ENCODE peak calls at places on chromosomes 11 and 22, in eight cellular contexts. One of them, this sample, is unnamed.

GRCh38 chr22:27192135-27192900 is 534.9 kb downstream of the MIAT start:
- DNase-seq in mesendoderm: no peak
- DNase-seq in psoas muscle: peak; percentile 21
- DNase-seq in WERI-Rb-1: peak; percentile 59
- DNase-seq in endodermal cell: no peak
- DNase-seq in brain microvascular endothelial cell: no peak
- DNase-seq in CD8-positive, alpha-beta memory T cell: no peak
- DNase-seq in lower lobe of right lung: no peak
- DNase-seq in this sample: no peak

GRCh38 chr11:112961751-112962747 is 829 bp downstream of the NCAM1 start:
- DNase-seq in endodermal cell: peak; percentile 66
- DNase-seq in mesendoderm: peak; percentile 30
- DNase-seq in brain microvascular endothelial cell: no peak
- DNase-seq in psoas muscle: peak; percentile 21
- DNase-seq in lower lobe of right lung: peak; percentile 45
- DNase-seq in WERI-Rb-1: peak; percentile 64
- DNase-seq in CD8-positive, alpha-beta memory T cell: no peak
- DNase-seq in this sample: peak; percentile 41

GRCh38 chr11:61908730-61909622 is 8.4 kb downstream of the RAB3IL1 start:
- DNase-seq in lower lobe of right lung: peak; percentile 32
- DNase-seq in psoas muscle: peak; percentile 63
- DNase-seq in CD8-positive, alpha-beta memory T cell: no peak
- DNase-seq in mesendoderm: no peak
- DNase-seq in WERI-Rb-1: no peak
- DNase-seq in endodermal cell: no peak
- DNase-seq in brain microvascular endothelial cell: no peak
- DNase-seq in this sample: no peak

GRCh38 chr11:10659339-10660216 is 34.0 kb downstream of the IRAG1 start:
- DNase-seq in psoas muscle: peak; percentile 50
- DNase-seq in WERI-Rb-1: no peak
- DNase-seq in brain microvascular endothelial cell: peak; percentile 86
- DNase-seq in mesendoderm: peak; percentile 57
- DNase-seq in lower lobe of right lung: no peak
- DNase-seq in endodermal cell: no peak
- DNase-seq in CD8-positive, alpha-beta memory T cell: no peak
- DNase-seq in this sample: peak; percentile 85

GRCh38 chr22:31084811-31085492 is 3.8 kb downstream of the SMTN start:
- DNase-seq in endodermal cell: peak; percentile 93
- DNase-seq in brain microvascular endothelial cell: peak; percentile 66
- DNase-seq in lower lobe of right lung: peak; percentile 95
- DNase-seq in psoas muscle: peak; percentile 91
- DNase-seq in CD8-positive, alpha-beta memory T cell: peak; percentile 84
- DNase-seq in WERI-Rb-1: peak; percentile 82
- DNase-seq in mesendoderm: peak; percentile 93
- DNase-seq in this sample: peak; percentile 57

GRCh38 chr22:11628651-11629511 is 3899.1 kb upstream of the OR11H1 start:
- DNase-seq in endodermal cell: no peak
- DNase-seq in lower lobe of right lung: no peak
- DNase-seq in brain microvascular endothelial cell: no peak
- DNase-seq in CD8-positive, alpha-beta memory T cell: no peak
- DNase-seq in psoas muscle: no peak
- DNase-seq in WERI-Rb-1: no peak
- DNase-seq in mesendoderm: no peak
- DNase-seq in this sample: no peak

GRCh38 chr22:42322562-42322926 is 52.1 kb upstream of the TCF20 start:
- DNase-seq in CD8-positive, alpha-beta memory T cell: no peak
- DNase-seq in lower lobe of right lung: no peak
- DNase-seq in brain microvascular endothelial cell: no peak
- DNase-seq in mesendoderm: no peak
- DNase-seq in endodermal cell: no peak
- DNase-seq in psoas muscle: no peak
- DNase-seq in WERI-Rb-1: no peak
- DNase-seq in this sample: no peak

GRCh38 chr11:61532136-61533038 is 23.8 kb downstream of the LRRC10B start:
- DNase-seq in lower lobe of right lung: no peak
- DNase-seq in mesendoderm: peak; percentile 82
- DNase-seq in endodermal cell: peak; percentile 92
- DNase-seq in WERI-Rb-1: peak; percentile 82
- DNase-seq in CD8-positive, alpha-beta memory T cell: peak; percentile 13
- DNase-seq in psoas muscle: no peak
- DNase-seq in brain microvascular endothelial cell: no peak
- DNase-seq in this sample: peak; percentile 36

GRCh38 chr11:69382131-69383128 is 88.5 kb downstream of the MYEOV start:
- DNase-seq in endodermal cell: peak; percentile 48
- DNase-seq in lower lobe of right lung: peak; percentile 52
- DNase-seq in brain microvascular endothelial cell: no peak
- DNase-seq in CD8-positive, alpha-beta memory T cell: no peak
- DNase-seq in psoas muscle: peak; percentile 55
- DNase-seq in mesendoderm: peak; percentile 48
- DNase-seq in WERI-Rb-1: peak; percentile 3
- DNase-seq in this sample: peak; percentile 100

GRCh38 chr11:108693852-108694251 is 29.0 kb downstream of the DDX10 start:
- DNase-seq in psoas muscle: no peak
- DNase-seq in CD8-positive, alpha-beta memory T cell: no peak
- DNase-seq in WERI-Rb-1: no peak
- DNase-seq in mesendoderm: no peak
- DNase-seq in endodermal cell: no peak
- DNase-seq in lower lobe of right lung: no peak
- DNase-seq in brain microvascular endothelial cell: peak; percentile 77
- DNase-seq in this sample: no peak

GRCh38 chr11:118147502-118147901 is 5.1 kb downstream of the SCN4B start:
- DNase-seq in lower lobe of right lung: no peak
- DNase-seq in CD8-positive, alpha-beta memory T cell: no peak
- DNase-seq in endodermal cell: no peak
- DNase-seq in psoas muscle: no peak
- DNase-seq in mesendoderm: peak; percentile 82
- DNase-seq in brain microvascular endothelial cell: no peak
- DNase-seq in WERI-Rb-1: no peak
- DNase-seq in this sample: no peak

GRCh38 chr11:6630632-6631291 is 11.5 kb upstream of the TPP1 start:
- DNase-seq in WERI-Rb-1: no peak
- DNase-seq in mesendoderm: no peak
- DNase-seq in CD8-positive, alpha-beta memory T cell: no peak
- DNase-seq in psoas muscle: no peak
- DNase-seq in lower lobe of right lung: no peak
- DNase-seq in brain microvascular endothelial cell: no peak
- DNase-seq in endodermal cell: no peak
- DNase-seq in this sample: no peak

GRCh38 chr22:23548501-23549197 is 31.4 kb downstream of the IGLL1 start:
- DNase-seq in endodermal cell: peak; percentile 33
- DNase-seq in mesendoderm: peak; percentile 88
- DNase-seq in brain microvascular endothelial cell: no peak
- DNase-seq in lower lobe of right lung: no peak
- DNase-seq in WERI-Rb-1: no peak
- DNase-seq in psoas muscle: no peak
- DNase-seq in CD8-positive, alpha-beta memory T cell: no peak
- DNase-seq in this sample: no peak

GRCh38 chr11:33454264-33454663 is 197.1 kb downstream of the HIPK3 start:
- DNase-seq in endodermal cell: no peak
- DNase-seq in lower lobe of right lung: no peak
- DNase-seq in mesendoderm: no peak
- DNase-seq in CD8-positive, alpha-beta memory T cell: no peak
- DNase-seq in WERI-Rb-1: peak; percentile 38
- DNase-seq in brain microvascular endothelial cell: no peak
- DNase-seq in psoas muscle: no peak
- DNase-seq in this sample: no peak

GRCh38 chr22:43274595-43275240 is 68.5 kb downstream of the SCUBE1 start:
- DNase-seq in psoas muscle: no peak
- DNase-seq in WERI-Rb-1: no peak
- DNase-seq in endodermal cell: no peak
- DNase-seq in CD8-positive, alpha-beta memory T cell: no peak
- DNase-seq in lower lobe of right lung: no peak
- DNase-seq in mesendoderm: no peak
- DNase-seq in brain microvascular endothelial cell: no peak
- DNase-seq in this sample: no peak

GRCh38 chr11:58674609-58675008 is 52.1 kb downstream of the CNTF start:
- DNase-seq in WERI-Rb-1: no peak
- DNase-seq in CD8-positive, alpha-beta memory T cell: no peak
- DNase-seq in brain microvascular endothelial cell: no peak
- DNase-seq in mesendoderm: no peak
- DNase-seq in endodermal cell: no peak
- DNase-seq in psoas muscle: no peak
- DNase-seq in lower lobe of right lung: no peak
- DNase-seq in this sample: no peak

GRCh38 chr11:134017773-134018430 is 51.0 kb upstream of the JAM3 start:
- DNase-seq in mesendoderm: no peak
- DNase-seq in brain microvascular endothelial cell: no peak
- DNase-seq in CD8-positive, alpha-beta memory T cell: no peak
- DNase-seq in psoas muscle: no peak
- DNase-seq in WERI-Rb-1: no peak
- DNase-seq in endodermal cell: no peak
- DNase-seq in lower lobe of right lung: no peak
- DNase-seq in this sample: no peak

GRCh38 chr22:47155912-47156311 is 393.5 kb downstream of the TBC1D22A start:
- DNase-seq in brain microvascular endothelial cell: no peak
- DNase-seq in WERI-Rb-1: no peak
- DNase-seq in lower lobe of right lung: no peak
- DNase-seq in endodermal cell: no peak
- DNase-seq in CD8-positive, alpha-beta memory T cell: no peak
- DNase-seq in psoas muscle: no peak
- DNase-seq in mesendoderm: no peak
- DNase-seq in this sample: no peak

GRCh38 chr11:114058871-114059277 is 637 bp upstream of the ZBTB16 start:
- DNase-seq in CD8-positive, alpha-beta memory T cell: no peak
- DNase-seq in brain microvascular endothelial cell: no peak
- DNase-seq in mesendoderm: no peak
- DNase-seq in psoas muscle: no peak
- DNase-seq in endodermal cell: peak; percentile 60
- DNase-seq in WERI-Rb-1: no peak
- DNase-seq in lower lobe of right lung: peak; percentile 67
- DNase-seq in this sample: no peak

GRCh38 chr22:42172385-42173172 is 42.0 kb upstream of the CYP2D6 start:
- DNase-seq in brain microvascular endothelial cell: no peak
- DNase-seq in CD8-positive, alpha-beta memory T cell: no peak
- DNase-seq in mesendoderm: peak; percentile 61
- DNase-seq in lower lobe of right lung: no peak
- DNase-seq in WERI-Rb-1: no peak
- DNase-seq in endodermal cell: peak; percentile 63
- DNase-seq in psoas muscle: no peak
- DNase-seq in this sample: no peak

GRCh38 chr22:22745225-22746060 is 101.0 kb downstream of the GGTLC2 start:
- DNase-seq in psoas muscle: no peak
- DNase-seq in CD8-positive, alpha-beta memory T cell: peak; percentile 39
- DNase-seq in endodermal cell: peak; percentile 87
- DNase-seq in WERI-Rb-1: peak; percentile 74
- DNase-seq in lower lobe of right lung: no peak
- DNase-seq in brain microvascular endothelial cell: peak; percentile 12
- DNase-seq in mesendoderm: peak; percentile 41
- DNase-seq in this sample: no peak

GRCh38 chr11:116773203-116774112 is 671 bp upstream of the BUD13 start:
- DNase-seq in lower lobe of right lung: no peak
- DNase-seq in WERI-Rb-1: no peak
- DNase-seq in mesendoderm: no peak
- DNase-seq in endodermal cell: no peak
- DNase-seq in CD8-positive, alpha-beta memory T cell: no peak
- DNase-seq in brain microvascular endothelial cell: peak; percentile 48
- DNase-seq in psoas muscle: no peak
- DNase-seq in this sample: peak; percentile 42

GRCh38 chr11:114571712-114572111 is 12.0 kb upstream of the NXPE1 start:
- DNase-seq in psoas muscle: no peak
- DNase-seq in WERI-Rb-1: no peak
- DNase-seq in CD8-positive, alpha-beta memory T cell: no peak
- DNase-seq in brain microvascular endothelial cell: no peak
- DNase-seq in mesendoderm: peak; percentile 24
- DNase-seq in endodermal cell: peak; percentile 56
- DNase-seq in lower lobe of right lung: no peak
- DNase-seq in this sample: no peak

GRCh38 chr11:117010808-117011540 is 87.3 kb downstream of the SIK3 start:
- DNase-seq in brain microvascular endothelial cell: peak; percentile 81
- DNase-seq in CD8-positive, alpha-beta memory T cell: no peak
- DNase-seq in mesendoderm: no peak
- DNase-seq in WERI-Rb-1: no peak
- DNase-seq in lower lobe of right lung: no peak
- DNase-seq in psoas muscle: no peak
- DNase-seq in endodermal cell: peak; percentile 53
- DNase-seq in this sample: peak; percentile 81

GRCh38 chr11:20089796-20090653 is 70.2 kb downstream of the DBX1 start:
- DNase-seq in psoas muscle: no peak
- DNase-seq in brain microvascular endothelial cell: peak; percentile 36
- DNase-seq in lower lobe of right lung: no peak
- DNase-seq in WERI-Rb-1: peak; percentile 46
- DNase-seq in CD8-positive, alpha-beta memory T cell: no peak
- DNase-seq in mesendoderm: no peak
- DNase-seq in endodermal cell: peak; percentile 30
- DNase-seq in this sample: no peak

GRCh38 chr11:100776212-100776896 is 89.3 kb downstream of the ARHGAP42 start:
- DNase-seq in brain microvascular endothelial cell: peak; percentile 81
- DNase-seq in WERI-Rb-1: no peak
- DNase-seq in mesendoderm: no peak
- DNase-seq in endodermal cell: no peak
- DNase-seq in psoas muscle: no peak
- DNase-seq in lower lobe of right lung: no peak
- DNase-seq in CD8-positive, alpha-beta memory T cell: no peak
- DNase-seq in this sample: no peak
- H3K4me3 ChIP-seq in brain microvascular endothelial cell: no peak overlapping the region
- H3K4me3 ChIP-seq in WERI-Rb-1: no peak overlapping the region
- H3K4me3 ChIP-seq in mesendoderm: no peak overlapping the region
- H3K4me3 ChIP-seq in endodermal cell: no peak overlapping the region
- H3K4me3 ChIP-seq in psoas muscle: no peak overlapping the region
- H3K4me3 ChIP-seq in lower lobe of right lung: no peak overlapping the region
- H3K4me3 ChIP-seq in CD8-positive, alpha-beta memory T cell: no peak overlapping the region
- H3K4me3 ChIP-seq in this sample: no peak overlapping the region

GRCh38 chr22:46081036-46081830 is 69.1 kb upstream of the PPARA start:
- DNase-seq in CD8-positive, alpha-beta memory T cell: no peak
- DNase-seq in lower lobe of right lung: peak; percentile 45
- DNase-seq in WERI-Rb-1: no peak
- DNase-seq in mesendoderm: no peak
- DNase-seq in brain microvascular endothelial cell: no peak
- DNase-seq in endodermal cell: no peak
- DNase-seq in psoas muscle: peak; percentile 32
- DNase-seq in this sample: peak; percentile 77
- H3K27ac ChIP-seq in CD8-positive, alpha-beta memory T cell: no peak overlapping the region
- H3K27ac ChIP-seq in lower lobe of right lung: peak overlapping the region; percentile 98
- H3K27ac ChIP-seq in WERI-Rb-1: no peak overlapping the region
- H3K27ac ChIP-seq in mesendoderm: no peak overlapping the region
- H3K27ac ChIP-seq in brain microvascular endothelial cell: peak overlapping the region; percentile 30
- H3K27ac ChIP-seq in endodermal cell: no peak overlapping the region
- H3K27ac ChIP-seq in psoas muscle: peak overlapping the region; percentile 98
- H3K27ac ChIP-seq in this sample: peak overlapping the region; percentile 92

GRCh38 chr22:16603448-16603768 is 10.8 kb upstream of the CCT8L2 start:
- DNase-seq in CD8-positive, alpha-beta memory T cell: no peak
- DNase-seq in brain microvascular endothelial cell: no peak
- DNase-seq in psoas muscle: no peak
- DNase-seq in mesendoderm: no peak
- DNase-seq in endodermal cell: no peak
- DNase-seq in lower lobe of right lung: no peak
- DNase-seq in WERI-Rb-1: no peak
- DNase-seq in this sample: no peak
- H3K4me3 ChIP-seq in CD8-positive, alpha-beta memory T cell: no peak overlapping the region
- H3K4me3 ChIP-seq in brain microvascular endothelial cell: no peak overlapping the region
- H3K4me3 ChIP-seq in psoas muscle: peak overlapping the region; percentile 65
- H3K4me3 ChIP-seq in mesendoderm: no peak overlapping the region
- H3K4me3 ChIP-seq in endodermal cell: no peak overlapping the region
- H3K4me3 ChIP-seq in lower lobe of right lung: peak overlapping the region; percentile 44
- H3K4me3 ChIP-seq in WERI-Rb-1: no peak overlapping the region
- H3K4me3 ChIP-seq in this sample: no peak overlapping the region

DNA sequence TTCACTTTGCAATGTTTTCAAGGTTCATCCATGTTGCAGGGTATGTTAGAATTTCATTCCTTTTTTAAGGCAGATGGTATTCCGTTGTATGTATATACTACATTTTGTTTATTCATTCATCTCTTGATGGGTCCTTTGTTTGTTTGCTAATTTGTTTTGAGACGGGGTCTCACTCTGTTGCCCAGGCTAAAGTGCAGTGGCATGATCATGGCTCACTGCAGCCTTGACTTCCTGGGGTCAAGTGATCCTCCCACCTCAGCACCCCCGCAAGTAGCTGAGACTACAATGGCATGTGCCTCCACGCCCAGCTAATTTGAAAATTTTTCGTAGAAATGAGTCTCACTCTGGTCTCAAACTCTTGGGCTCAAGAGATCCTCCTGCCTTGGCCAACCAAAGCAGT is 6.2 kb downstream of the UVRAG start:
- DNase-seq in endodermal cell: no peak
- DNase-seq in brain microvascular endothelial cell: no peak
- DNase-seq in lower lobe of right lung: no peak
- DNase-seq in mesendoderm: no peak
- DNase-seq in WERI-Rb-1: no peak
- DNase-seq in psoas muscle: no peak
- DNase-seq in CD8-positive, alpha-beta memory T cell: no peak
- DNase-seq in this sample: no peak
- H3K27ac ChIP-seq in endodermal cell: no peak overlapping the region
- H3K27ac ChIP-seq in brain microvascular endothelial cell: no peak overlapping the region
- H3K27ac ChIP-seq in lower lobe of right lung: no peak overlapping the region
- H3K27ac ChIP-seq in mesendoderm: no peak overlapping the region
- H3K27ac ChIP-seq in WERI-Rb-1: no peak overlapping the region
- H3K27ac ChIP-seq in psoas muscle: no peak overlapping the region
- H3K27ac ChIP-seq in CD8-positive, alpha-beta memory T cell: no peak overlapping the region
- H3K27ac ChIP-seq in this sample: no peak overlapping the region

This sample was measured in SJSA1.